ENCODE peak calls at places on chromosomes 2 and 18, in seven cellular contexts. N is A549, L is testis, X is ovary, S is HCT116, T is Peyer's patch, W is body of pancreas. R is an unnamed sample.

GRCh38 chr2:67604360-67604759 is 207.2 kb downstream of the ETAA1 start:
- DNase-seq in T (no peak), X (no peak), S (no peak), L (no peak), N (no peak), W (no peak), R (no peak)

GRCh38 chr18:58178476-58178875 is 134.4 kb downstream of the NEDD4L start:
- DNase-seq in T (no peak), W (no peak), L (no peak), S (no peak), X (no peak), N (peak), R (no peak)

GRCh38 chr2:237517163-237517562 is 30.1 kb downstream of the MLPH start:
- DNase-seq in L (no peak), S (no peak), T (no peak), N (no peak), X (no peak), W (no peak), R (no peak)

GRCh38 chr18:9694174-9694573 is 13.9 kb upstream of the RAB31 start:
- DNase-seq in L (no peak), S (no peak), W (no peak), N (no peak), X (no peak), T (no peak), R (no peak)

GRCh38 chr18:48756511-48757226 is 194.1 kb downstream of the SMAD7 start:
- DNase-seq in S (no peak), T (no peak), W (no peak), X (no peak), L (no peak), N (no peak), R (no peak)

GRCh38 chr2:101111262-101111838 is 39.8 kb downstream of the TBC1D8 start:
- DNase-seq in X (no peak), T (no peak), W (no peak), L (no peak), S (no peak), N (no peak), R (no peak)

GRCh38 chr2:241936457-241937133 is 67.1 kb downstream of the RTP5 start:
- DNase-seq in W (no peak), N (no peak), L (no peak), X (no peak), S (no peak), T (no peak), R (peak)

GRCh38 chr2:72147303-72147970 is at the start of gene CYP26B1:
- DNase-seq in L (no peak), W (peak), N (no peak), S (no peak), T (peak), X (peak), R (peak)

GRCh38 chr2:205086689-205087088 is 541.4 kb downstream of the PARD3B start:
- DNase-seq in W (no peak), L (no peak), S (no peak), X (no peak), N (no peak), T (no peak), R (no peak)

GRCh38 chr2:27370816-27371620 is 602 bp downstream of the SNX17 start:
- DNase-seq in S (no peak), N (peak), T (peak), X (peak), L (peak), W (no peak), R (no peak)

GRCh38 chr2:33246432-33246831 is 230.0 kb upstream of the RASGRP3 start:
- DNase-seq in T (no peak), N (no peak), L (peak), W (no peak), S (no peak), X (no peak), R (no peak)
- H3K27ac ChIP-seq in T (no peak), N (peak), L (no peak), W (no peak), S (no peak), X (no peak), R (no peak)

GRCh38 chr2:223941579-223942277 is 3.4 kb downstream of the WDFY1 start:
- DNase-seq in S (no peak), N (peak), T (peak), W (no peak), L (no peak), X (no peak), R (no peak)
- H3K4me3 ChIP-seq in S (no peak), N (no peak), T (no peak), W (no peak), L (no peak), X (no peak), R (no peak)

GRCh38 chr2:96647681-96648080 is 5.1 kb downstream of the FER1L5 start:
- DNase-seq in N (no peak), L (no peak), W (no peak), S (no peak), X (no peak), T (no peak), R (no peak)
- TF ChIP-seq POLR2A in N (no peak), L (no peak), W (no peak), S (no peak), X (no peak), T (no peak), R (no peak)

DNA sequence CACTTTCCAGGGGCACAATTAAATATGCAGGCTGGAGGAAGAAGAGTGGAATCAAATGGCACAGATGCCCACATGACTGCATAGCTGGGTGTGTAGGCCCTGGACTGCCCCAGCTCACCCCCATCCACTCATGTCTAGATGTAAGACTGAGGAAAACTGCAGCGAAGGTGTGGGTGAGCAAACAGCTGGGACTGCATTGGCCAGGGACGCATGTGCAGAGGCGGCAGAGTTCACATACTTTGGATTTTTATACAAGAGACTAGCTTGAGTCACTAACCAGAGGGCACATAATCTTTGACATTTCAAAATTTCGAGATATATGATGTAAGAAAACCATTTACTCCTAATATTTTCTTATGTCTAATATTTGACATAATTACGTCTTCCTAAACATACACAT is 60.1 kb downstream of the SPIRE1 start:
- DNase-seq in T (no peak), N (peak), W (peak), S (peak), L (no peak), X (no peak), R (no peak)
- H3K27ac ChIP-seq in T (no peak), N (peak), W (peak), S (peak), L (no peak), X (no peak), R (no peak)

GRCh38 chr2:232418466-232419244 is 12.0 kb downstream of the ALPG start:
- DNase-seq in L (no peak), X (no peak), T (no peak), S (no peak), W (no peak), N (no peak), R (no peak)

GRCh38 chr2:232420073-232420454 is 13.4 kb downstream of the ALPG start:
- DNase-seq in T (no peak), X (no peak), L (no peak), S (no peak), N (no peak), W (no peak), R (no peak)

GRCh38 chr2:232420463-232421188 is 14.0 kb downstream of the ALPG start:
- DNase-seq in N (peak), S (no peak), X (no peak), L (no peak), W (peak), T (no peak), R (peak)

GRCh38 chr2:232418056-232418455 is 11.4 kb downstream of the ALPG start:
- DNase-seq in T (no peak), S (no peak), X (no peak), W (no peak), N (no peak), L (no peak), R (no peak)

GRCh38 chr2:232419245-232420072 is 12.8 kb downstream of the ALPG start:
- DNase-seq in T (no peak), X (no peak), L (no peak), W (no peak), S (no peak), N (no peak), R (no peak)
- H3K4me3 ChIP-seq in T (peak), X (no peak), L (peak), W (no peak), S (no peak), N (peak), R (peak)